ENCODE peak calls at places on chromosomes 11 and 22, in four cellular contexts. I is GM12878, T is K562, D is IMR-90. F is an unnamed sample.

GRCh38 chr11:62917906-62918502 is 3.2 kb downstream of the CHRM1 start:
- DNase-seq in I (no peak), T (no peak), D (no peak), F (no peak)

GRCh38 chr11:76773921-76774361 is 9.2 kb upstream of the TSKU start:
- DNase-seq in I (no peak), T (no peak), D (no peak), F (no peak)

GRCh38 chr11:77468527-77468926 is 5.4 kb downstream of the PAK1 start:
- DNase-seq in I (no peak), T (no peak), D (no peak), F (no peak)

GRCh38 chr11:102410382-102410784 is 42.2 kb downstream of the TMEM123 start:
- DNase-seq in I (no peak), T (peak; percentile 25), D (peak; percentile 62), F (no peak)

GRCh38 chr11:117605331-117605730 is 191.7 kb downstream of the DSCAML1 start:
- DNase-seq in I (no peak), T (no peak), D (no peak), F (no peak)

GRCh38 chr22:36245805-36246356 is 6.6 kb upstream of the APOL2 start:
- DNase-seq in I (no peak), T (no peak), D (no peak), F (no peak)

GRCh38 chr11:79486239-79486984 is 45.6 kb upstream of the TENM4 start:
- DNase-seq in I (no peak), T (no peak), D (no peak), F (no peak)

GRCh38 chr11:112941096-112941495 is 20.1 kb upstream of the NCAM1 start:
- DNase-seq in I (no peak), T (no peak), D (no peak), F (no peak)

GRCh38 chr11:92198276-92198675 is 26.3 kb upstream of the FAT3 start:
- DNase-seq in I (no peak), T (no peak), D (no peak), F (no peak)

DNA sequence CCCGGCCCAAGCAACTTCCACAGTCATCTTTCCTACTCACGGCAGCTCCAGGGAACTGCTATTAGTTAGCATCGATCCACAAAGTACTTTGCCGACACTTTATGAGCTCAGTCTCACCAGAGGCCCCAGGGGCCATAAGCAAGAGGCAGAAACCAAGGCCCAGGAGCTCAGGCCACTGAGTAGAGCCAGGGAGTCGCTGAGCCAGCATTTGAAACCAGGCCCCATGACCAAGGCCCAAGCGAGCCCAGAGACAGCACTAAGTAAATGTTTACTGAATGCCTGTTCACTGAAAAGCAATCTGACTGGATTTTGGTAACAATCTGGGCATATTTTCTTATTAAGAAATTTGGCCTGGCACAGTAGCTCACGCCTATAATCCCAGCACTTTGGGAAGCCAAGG is 43.3 kb downstream of the ARRB1 start:
- DNase-seq in I (no peak), T (no peak), D (no peak), F (no peak)
- TF ChIP-seq FOS in I (no peak), T (no peak), D (no peak), F (no peak)

DNA sequence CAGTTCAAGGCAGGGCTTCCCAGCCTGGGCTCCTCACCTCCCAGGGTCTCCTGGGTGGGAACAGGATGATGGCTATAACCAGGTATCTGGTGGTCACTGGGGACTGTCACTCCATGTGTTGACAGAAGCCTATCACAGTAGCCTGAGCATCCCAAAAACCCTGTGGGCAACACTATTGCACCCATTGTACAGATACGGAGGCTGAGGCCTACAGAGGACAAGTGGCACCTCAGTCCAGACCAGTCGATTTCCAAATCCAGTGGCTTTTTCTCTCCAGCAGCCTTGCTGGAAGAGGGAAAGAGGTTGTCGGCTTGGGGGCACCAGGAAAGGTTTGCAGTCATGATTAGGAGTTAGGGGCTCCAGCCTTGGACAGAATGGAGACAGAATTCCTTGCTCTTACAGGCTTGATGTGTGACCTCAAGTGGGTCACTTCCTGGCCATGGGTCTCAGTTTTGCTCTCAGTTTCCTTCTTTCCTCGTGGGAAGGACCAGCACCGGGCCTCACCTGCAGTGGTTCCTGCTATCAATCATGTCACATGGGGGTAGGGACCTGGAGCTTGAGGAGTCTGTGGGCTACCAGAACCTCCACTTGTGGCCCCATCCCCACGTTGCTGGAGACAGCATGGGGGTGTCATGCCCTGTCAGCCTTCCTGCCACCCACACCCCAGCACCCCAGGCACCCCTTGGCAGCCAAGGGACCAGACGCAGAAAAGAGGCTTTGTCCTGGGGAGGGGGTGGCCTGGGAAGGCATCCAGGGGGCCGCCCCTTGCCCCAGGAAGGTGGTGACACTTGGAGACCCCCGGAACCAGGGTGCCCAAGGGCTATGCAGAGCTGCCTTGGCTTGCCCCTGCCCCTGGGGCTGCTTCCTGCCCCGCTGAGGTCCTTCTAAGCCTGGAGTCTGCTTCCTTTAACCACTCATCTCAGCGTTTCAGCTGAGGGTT is 2.1 kb downstream of the EMID1 start:
- DNase-seq in I (no peak), T (no peak), D (no peak), F (no peak)
- H3K4me3 ChIP-seq in I (peak overlapping the region; percentile 65), T (no peak overlapping the region), D (no peak overlapping the region), F (no peak overlapping the region)

GRCh38 chr11:130323452-130324448 is 9.0 kb upstream of the ZBTB44 start:
- DNase-seq in I (no peak), T (no peak), D (peak; percentile 29), F (no peak)
- TF ChIP-seq FOS in I (no peak), T (no peak), D (no peak), F (no peak)

GRCh38 chr11:1486054-1486825 is at the start of gene MOB2:
- DNase-seq in I (no peak), T (no peak), D (peak; percentile 4), F (peak; percentile 43)
- H3K4me3 ChIP-seq in I (no peak within 1 kb of the TSS), T (no peak within 1 kb of the TSS), D (no peak within 1 kb of the TSS), F (no peak within 1 kb of the TSS)

GRCh38 chr11:26063915-26064314 is 268.0 kb upstream of the ANO3 start:
- DNase-seq in I (no peak), T (no peak), D (no peak), F (no peak)
- TF ChIP-seq FOS in I (no peak), T (no peak), D (no peak), F (no peak)

DNA sequence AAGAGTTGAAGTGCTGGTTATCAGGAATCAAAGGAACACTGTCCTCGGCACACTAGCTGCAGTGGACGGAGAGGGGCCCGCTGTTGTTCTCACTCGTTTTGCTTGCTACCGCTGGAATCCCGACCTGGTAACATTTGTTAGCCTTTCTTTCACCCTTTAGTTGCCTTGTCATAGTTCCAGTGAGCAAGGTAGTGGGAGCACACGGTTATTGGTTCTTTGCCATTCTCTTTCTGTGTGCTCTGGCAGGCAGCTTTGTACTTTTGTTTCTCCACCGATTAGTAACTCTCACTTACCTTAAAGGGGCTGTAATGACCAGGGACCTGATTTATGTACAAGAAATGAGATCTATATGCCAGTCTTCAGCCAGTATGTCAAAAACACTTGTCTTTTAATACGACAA is 1.8 kb downstream of the DEPDC7 start:
- DNase-seq in I (no peak), T (peak; percentile 24), D (no peak), F (no peak)
- H3K4me3 ChIP-seq in I (no peak overlapping the region), T (no peak overlapping the region), D (no peak overlapping the region), F (no peak overlapping the region)

GRCh38 chr11:6418958-6419611 is at the start of gene APBB1:
- DNase-seq in I (no peak), T (peak; percentile 76), D (peak; percentile 48), F (peak; percentile 67)
- TF ChIP-seq FOS in I (no peak), T (no peak), D (no peak), F (no peak)

GRCh38 chr11:34978236-34979191 is 62.1 kb downstream of the PDHX start:
- DNase-seq in I (no peak), T (no peak), D (no peak), F (no peak)

GRCh38 chr11:34972892-34973291 is 56.5 kb downstream of the PDHX start:
- DNase-seq in I (no peak), T (no peak), D (peak; percentile 87), F (no peak)

GRCh38 chr11:34975482-34975881 is 59.1 kb downstream of the PDHX start:
- DNase-seq in I (no peak), T (no peak), D (no peak), F (peak; percentile 17)

GRCh38 chr11:34976496-34976895 is 60.1 kb downstream of the PDHX start:
- DNase-seq in I (no peak), T (no peak), D (no peak), F (peak; percentile 41)

GRCh38 chr11:34977039-34977906 is 60.9 kb downstream of the PDHX start:
- DNase-seq in I (no peak), T (no peak), D (peak; percentile 94), F (peak; percentile 79)
- H3K4me3 ChIP-seq in I (no peak overlapping the region), T (no peak overlapping the region), D (no peak overlapping the region), F (no peak overlapping the region)

GRCh38 chr11:129489254-129489653 is 113.6 kb downstream of the BARX2 start:
- DNase-seq in I (no peak), T (no peak), D (no peak), F (no peak)

GRCh38 chr11:129484068-129484467 is 108.4 kb downstream of the BARX2 start:
- DNase-seq in I (no peak), T (no peak), D (no peak), F (no peak)

DNA sequence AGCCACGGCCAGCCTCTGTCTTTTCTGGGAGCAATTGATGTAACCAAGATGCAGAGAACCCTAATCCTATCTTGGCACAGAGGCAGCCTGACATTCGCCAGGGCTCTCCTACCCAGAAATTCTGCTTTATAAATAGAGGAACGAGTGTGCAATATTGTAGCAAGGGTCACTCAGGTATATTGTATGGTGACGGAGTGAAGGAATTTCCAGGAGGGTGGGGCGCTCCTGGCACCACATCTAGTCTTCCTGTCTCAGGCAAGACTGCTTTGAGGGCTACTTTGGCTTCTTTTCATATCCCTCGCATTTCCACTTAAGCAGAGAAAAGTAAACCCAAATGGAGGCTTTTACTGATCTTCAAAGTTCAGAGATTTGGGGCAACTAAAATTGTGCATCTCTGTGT is 114.4 kb downstream of the BARX2 start:
- DNase-seq in I (no peak), T (no peak), D (no peak), F (no peak)
- TF ChIP-seq FOS in I (no peak), T (no peak), D (no peak), F (no peak)

GRCh38 chr22:38338772-38339379 is 21.6 kb upstream of the CSNK1E start:
- DNase-seq in I (no peak), T (no peak), D (no peak), F (no peak)

GRCh38 chr22:38335077-38335476 is 17.8 kb upstream of the CSNK1E start:
- DNase-seq in I (no peak), T (no peak), D (peak; percentile 49), F (no peak)

GRCh38 chr22:38336699-38337098 is 19.5 kb upstream of the CSNK1E start:
- DNase-seq in I (no peak), T (no peak), D (no peak), F (no peak)
- H3K4me3 ChIP-seq in I (peak overlapping the region; percentile 58), T (peak overlapping the region; percentile 45), D (no peak overlapping the region), F (no peak overlapping the region)